ENCODE peak calls at places on chromosomes 2 and 18, in eight cellular contexts. G is heart left ventricle, O is IMR-90, V is astrocyte, L is psoas muscle, N is cardiac fibroblast, Y is H1, I is neural progenitor cell. J is an unnamed sample.

GRCh38 chr2:163132850-163133249 is 294.3 kb upstream of the KCNH7 start:
- DNase-seq in G (no peak), O (peak; percentile 2), V (peak; percentile 7), L (no peak), N (peak; percentile 35), Y (no peak), I (no peak), J (no peak)

GRCh38 chr2:102433973-102434654 is 11.2 kb downstream of the IL18RAP start:
- DNase-seq in G (no peak), O (no peak), V (no peak), L (no peak), N (no peak), Y (no peak), I (no peak), J (no peak)

GRCh38 chr2:177295479-177295878 is 31.0 kb upstream of the NFE2L2 start:
- DNase-seq in G (no peak), O (peak; percentile 79), V (peak; percentile 51), L (no peak), N (peak; percentile 40), Y (no peak), I (no peak), J (no peak)

GRCh38 chr2:214328941-214329340 is 81.9 kb upstream of the VWC2L start:
- DNase-seq in G (no peak), O (no peak), V (peak; percentile 7), L (no peak), N (no peak), Y (no peak), I (peak; percentile 45), J (no peak)

GRCh38 chr2:127810156-127810636 is 775 bp downstream of the WDR33 start:
- DNase-seq in G (no peak), O (peak; percentile 28), V (peak; percentile 16), L (no peak), N (peak; percentile 37), Y (no peak), I (peak; percentile 51), J (peak; percentile 46)

GRCh38 chr2:158676295-158676694 is 118.8 kb upstream of the DAPL1 start:
- DNase-seq in G (no peak), O (no peak), V (no peak), L (no peak), N (no peak), Y (no peak), I (no peak), J (no peak)

GRCh38 chr2:168478206-168478605 is 22.1 kb downstream of the CERS6 start:
- DNase-seq in G (no peak), O (no peak), V (no peak), L (no peak), N (no peak), Y (no peak), I (no peak), J (no peak)

GRCh38 chr2:128538401-128538800 is 219.7 kb upstream of the HS6ST1 start:
- DNase-seq in G (no peak), O (peak; percentile 30), V (no peak), L (no peak), N (no peak), Y (no peak), I (no peak), J (no peak)

GRCh38 chr18:57728941-57729511 is 74.1 kb downstream of the ATP8B1 start:
- DNase-seq in G (no peak), O (peak; percentile 56), V (no peak), L (no peak), N (peak; percentile 35), Y (no peak), I (no peak), J (no peak)

GRCh38 chr18:13797157-13797611 is 26.8 kb upstream of the MC5R start:
- DNase-seq in G (no peak), O (no peak), V (peak; percentile 59), L (no peak), N (peak; percentile 60), Y (no peak), I (no peak), J (no peak)

GRCh38 chr2:62604336-62604735 is 98.3 kb upstream of the TMEM17 start:
- DNase-seq in G (no peak), O (peak; percentile 33), V (peak; percentile 16), L (no peak), N (peak; percentile 34), Y (no peak), I (no peak), J (no peak)

GRCh38 chr2:29108225-29108624 is 7.0 kb upstream of the CLIP4 start:
- DNase-seq in G (peak; percentile 39), O (peak; percentile 97), V (peak; percentile 95), L (no peak), N (peak; percentile 98), Y (no peak), I (no peak), J (peak; percentile 85)

GRCh38 chr2:234770081-234770506 is 181.7 kb upstream of the SH3BP4 start:
- DNase-seq in G (peak; percentile 59), O (peak; percentile 72), V (peak; percentile 68), L (no peak), N (no peak), Y (no peak), I (peak; percentile 57), J (peak; percentile 21)

DNA sequence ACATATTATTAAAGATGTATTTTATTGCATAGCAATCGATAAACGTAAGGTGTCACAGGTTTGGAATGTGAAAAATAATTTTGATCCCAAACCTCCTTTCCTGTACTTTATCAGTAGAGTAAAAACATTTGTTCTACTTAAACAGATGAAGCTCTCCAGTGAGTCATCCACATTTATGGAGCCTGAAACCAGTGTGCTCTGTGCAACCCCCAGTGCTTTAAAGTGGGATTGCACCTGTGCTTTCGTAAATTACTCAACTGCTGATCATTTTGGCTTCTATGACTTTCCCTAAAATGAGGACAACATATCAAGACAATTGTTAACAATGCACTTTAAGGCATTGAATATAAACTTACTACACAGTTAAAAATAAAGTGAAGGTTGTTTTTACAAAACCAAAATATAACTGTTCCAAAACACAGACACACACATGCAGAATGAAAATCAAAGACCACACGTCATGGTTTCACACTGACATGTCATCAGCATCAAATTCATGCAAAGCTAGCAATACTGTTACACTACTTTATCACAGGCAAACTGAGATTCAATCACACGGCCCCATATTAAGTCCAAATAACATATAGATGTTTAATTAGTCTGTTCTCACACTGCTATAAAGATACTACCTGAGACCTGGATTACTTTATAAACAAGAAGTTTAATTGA is 9.7 kb downstream of the TMEM18 start:
- DNase-seq in G (no peak), O (peak; percentile 85), V (peak; percentile 68), L (no peak), N (peak; percentile 85), Y (no peak), I (no peak), J (peak; percentile 37)
- TF ChIP-seq CTCF in G (peak; percentile 13), O (peak; percentile 73), V (peak; percentile 82), L (peak; percentile 52), N (peak; percentile 81), Y (no peak), I (peak; percentile 40), J (peak; percentile 76)

GRCh38 chr2:60394467-60394866 is 159.0 kb downstream of the BCL11A start:
- DNase-seq in G (no peak), O (peak; percentile 32), V (no peak), L (no peak), N (peak; percentile 8), Y (no peak), I (no peak), J (no peak)

GRCh38 chr2:60391250-60392013 is 162.0 kb downstream of the BCL11A start:
- DNase-seq in G (no peak), O (no peak), V (no peak), L (no peak), N (no peak), Y (no peak), I (no peak), J (no peak)

GRCh38 chr2:60386436-60386835 is 167.0 kb downstream of the BCL11A start:
- DNase-seq in G (no peak), O (no peak), V (no peak), L (no peak), N (no peak), Y (no peak), I (no peak), J (no peak)

GRCh38 chr2:60392014-60392391 is 161.5 kb downstream of the BCL11A start:
- DNase-seq in G (no peak), O (no peak), V (no peak), L (no peak), N (no peak), Y (no peak), I (no peak), J (no peak)
- H3K4me3 ChIP-seq in G (no peak overlapping the region), O (no peak overlapping the region), V (no peak overlapping the region), L (no peak overlapping the region), N (no peak overlapping the region), Y (no peak overlapping the region), I (no peak overlapping the region), J (no peak overlapping the region)

GRCh38 chr2:157052685-157053224 is 204.8 kb upstream of the GALNT5 start:
- DNase-seq in G (no peak), O (peak; percentile 87), V (peak; percentile 92), L (no peak), N (peak; percentile 89), Y (no peak), I (no peak), J (peak; percentile 15)

GRCh38 chr2:157058161-157058560 is 199.3 kb upstream of the GALNT5 start:
- DNase-seq in G (no peak), O (no peak), V (no peak), L (no peak), N (no peak), Y (no peak), I (no peak), J (no peak)

GRCh38 chr2:157056200-157056676 is 201.3 kb upstream of the GALNT5 start:
- DNase-seq in G (no peak), O (peak; percentile 75), V (peak; percentile 84), L (no peak), N (peak; percentile 91), Y (no peak), I (no peak), J (no peak)

GRCh38 chr2:157053876-157054275 is 203.6 kb upstream of the GALNT5 start:
- DNase-seq in G (no peak), O (no peak), V (no peak), L (no peak), N (peak; percentile 18), Y (no peak), I (no peak), J (no peak)

DNA sequence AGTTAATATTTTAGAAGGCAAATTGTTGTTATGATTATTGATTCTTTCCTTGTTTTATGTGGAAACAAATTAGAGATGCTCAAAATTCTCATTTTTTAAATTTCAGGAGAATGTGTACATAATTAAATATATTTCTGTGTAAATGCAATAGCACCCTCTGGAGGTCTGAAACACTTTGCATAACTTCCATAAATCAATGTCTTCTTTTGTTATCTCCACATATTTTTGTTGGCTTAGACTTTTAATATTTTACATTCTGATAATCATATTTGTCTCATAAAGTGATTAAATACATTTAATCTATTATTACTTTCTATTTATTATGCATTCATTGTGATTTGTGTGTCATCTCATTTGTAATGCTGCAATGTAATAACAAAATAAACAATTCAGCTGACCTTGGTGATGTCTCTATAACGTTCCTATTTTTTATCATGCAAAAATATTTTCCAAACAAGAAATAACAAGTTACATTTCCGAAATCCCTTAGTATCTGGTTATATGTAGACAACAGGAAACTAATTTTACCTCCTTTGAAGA is 201.8 kb upstream of the GALNT5 start:
- DNase-seq in G (no peak), O (peak; percentile 53), V (peak; percentile 29), L (no peak), N (peak; percentile 82), Y (no peak), I (no peak), J (no peak)
- TF ChIP-seq CTCF in G (peak; percentile 34), O (peak; percentile 57), V (peak; percentile 36), L (peak; percentile 32), N (peak; percentile 65), Y (no peak), I (peak; percentile 54), J (peak; percentile 59)

GRCh38 chr2:113679457-113679856 is 52.4 kb downstream of the RABL2A start:
- DNase-seq in G (no peak), O (no peak), V (no peak), L (no peak), N (no peak), Y (no peak), I (peak; percentile 3), J (no peak)
- H3K4me3 ChIP-seq in G (no peak overlapping the region), O (no peak overlapping the region), V (no peak overlapping the region), L (no peak overlapping the region), N (no peak overlapping the region), Y (no peak overlapping the region), I (no peak overlapping the region), J (no peak overlapping the region)